ENCODE peak calls at places on chromosome 19, in seven cellular contexts. One of them, this sample, is unnamed. For H3K79me1, the result is how much of the 10 kb centered on the place peaks cover.

GRCh38 chr19:6710273-6711077 is 10.0 kb downstream of the C3 start:
- DNase-seq in H9: peak
- DNase-seq in mesenchymal stem cell: no peak
- DNase-seq in trophoblast cell: no peak
- DNase-seq in neuronal stem cell: no peak
- DNase-seq in H1: no peak
- DNase-seq in mesendoderm: peak
- DNase-seq in this sample: no peak

GRCh38 chr19:50555447-50556235 is 12.6 kb downstream of the LRRC4B start:
- DNase-seq in H9: peak
- DNase-seq in mesenchymal stem cell: peak
- DNase-seq in trophoblast cell: no peak
- DNase-seq in neuronal stem cell: no peak
- DNase-seq in H1: peak
- DNase-seq in mesendoderm: peak
- DNase-seq in this sample: no peak

GRCh38 chr19:3269972-3270667 is 45.7 kb downstream of the CELF5 start:
- DNase-seq in H9: no peak
- DNase-seq in mesenchymal stem cell: no peak
- DNase-seq in trophoblast cell: no peak
- DNase-seq in neuronal stem cell: no peak
- DNase-seq in H1: no peak
- DNase-seq in mesendoderm: no peak
- DNase-seq in this sample: no peak

GRCh38 chr19:53881482-53882390 is at the start of gene PRKCG:
- DNase-seq in H9: peak
- DNase-seq in mesenchymal stem cell: peak
- DNase-seq in trophoblast cell: peak
- DNase-seq in neuronal stem cell: peak
- DNase-seq in H1: no peak
- DNase-seq in mesendoderm: peak
- DNase-seq in this sample: no peak

GRCh38 chr19:16419671-16420394 is 51.9 kb downstream of the EPS15L1 start:
- DNase-seq in H9: peak
- DNase-seq in mesenchymal stem cell: peak
- DNase-seq in trophoblast cell: no peak
- DNase-seq in neuronal stem cell: no peak
- DNase-seq in H1: no peak
- DNase-seq in mesendoderm: peak
- DNase-seq in this sample: no peak

GRCh38 chr19:38093587-38093986 is 130.4 kb downstream of the DPF1 start:
- DNase-seq in H9: no peak
- DNase-seq in mesenchymal stem cell: no peak
- DNase-seq in trophoblast cell: no peak
- DNase-seq in neuronal stem cell: no peak
- DNase-seq in H1: no peak
- DNase-seq in mesendoderm: no peak
- DNase-seq in this sample: no peak

GRCh38 chr19:2627319-2627829 is 75.1 kb downstream of the GNG7 start:
- DNase-seq in H9: no peak
- DNase-seq in mesenchymal stem cell: peak
- DNase-seq in trophoblast cell: peak
- DNase-seq in neuronal stem cell: no peak
- DNase-seq in H1: no peak
- DNase-seq in mesendoderm: peak
- DNase-seq in this sample: peak

GRCh38 chr19:31289381-31289880 is 59.8 kb downstream of the TSHZ3 start:
- DNase-seq in H9: no peak
- DNase-seq in mesenchymal stem cell: no peak
- DNase-seq in trophoblast cell: no peak
- DNase-seq in neuronal stem cell: no peak
- DNase-seq in H1: no peak
- DNase-seq in mesendoderm: no peak
- DNase-seq in this sample: no peak

GRCh38 chr19:55766466-55766865 is 2.5 kb upstream of the RFPL4AL1 start:
- DNase-seq in H9: no peak
- DNase-seq in mesenchymal stem cell: no peak
- DNase-seq in trophoblast cell: no peak
- DNase-seq in neuronal stem cell: no peak
- DNase-seq in H1: no peak
- DNase-seq in mesendoderm: no peak
- DNase-seq in this sample: no peak

GRCh38 chr19:28980236-28980868 is 232.6 kb downstream of the UQCRFS1 start:
- DNase-seq in H9: peak
- DNase-seq in mesenchymal stem cell: no peak
- DNase-seq in trophoblast cell: peak
- DNase-seq in neuronal stem cell: no peak
- DNase-seq in H1: no peak
- DNase-seq in mesendoderm: peak
- DNase-seq in this sample: peak

GRCh38 chr19:2365201-2365970 is 5.3 kb downstream of the TMPRSS9 start:
- DNase-seq in H9: no peak
- DNase-seq in mesenchymal stem cell: no peak
- DNase-seq in trophoblast cell: no peak
- DNase-seq in neuronal stem cell: no peak
- DNase-seq in H1: no peak
- DNase-seq in mesendoderm: no peak
- DNase-seq in this sample: no peak

GRCh38 chr19:58054792-58055482 is 4.1 kb upstream of the ZNF135 start:
- DNase-seq in H9: peak
- DNase-seq in mesenchymal stem cell: no peak
- DNase-seq in trophoblast cell: no peak
- DNase-seq in neuronal stem cell: no peak
- DNase-seq in H1: no peak
- DNase-seq in mesendoderm: peak
- DNase-seq in this sample: peak

GRCh38 chr19:3573162-3573857 is 566 bp downstream of the HMG20B start:
- DNase-seq in H9: no peak
- DNase-seq in mesenchymal stem cell: no peak
- DNase-seq in trophoblast cell: peak
- DNase-seq in neuronal stem cell: no peak
- DNase-seq in H1: no peak
- DNase-seq in mesendoderm: no peak
- DNase-seq in this sample: no peak

GRCh38 chr19:20079487-20079886 is 1.7 kb downstream of the ZNF90 start:
- DNase-seq in H9: no peak
- DNase-seq in mesenchymal stem cell: peak
- DNase-seq in trophoblast cell: no peak
- DNase-seq in neuronal stem cell: no peak
- DNase-seq in H1: no peak
- DNase-seq in mesendoderm: no peak
- DNase-seq in this sample: no peak

GRCh38 chr19:34393629-34394028 is 10.6 kb upstream of the PDCD2L start:
- DNase-seq in H9: no peak
- DNase-seq in mesenchymal stem cell: no peak
- DNase-seq in trophoblast cell: no peak
- DNase-seq in neuronal stem cell: no peak
- DNase-seq in H1: no peak
- DNase-seq in mesendoderm: no peak
- DNase-seq in this sample: no peak

GRCh38 chr19:34387446-34387810 is 16.8 kb upstream of the PDCD2L start:
- DNase-seq in H9: no peak
- DNase-seq in mesenchymal stem cell: no peak
- DNase-seq in trophoblast cell: no peak
- DNase-seq in neuronal stem cell: no peak
- DNase-seq in H1: no peak
- DNase-seq in mesendoderm: peak
- DNase-seq in this sample: no peak

GRCh38 chr19:34397853-34398252 is 6.3 kb upstream of the PDCD2L start:
- DNase-seq in H9: no peak
- DNase-seq in mesenchymal stem cell: no peak
- DNase-seq in trophoblast cell: no peak
- DNase-seq in neuronal stem cell: no peak
- DNase-seq in H1: no peak
- DNase-seq in mesendoderm: no peak
- DNase-seq in this sample: no peak

GRCh38 chr19:34391813-34392212 is 12.4 kb upstream of the PDCD2L start:
- DNase-seq in H9: no peak
- DNase-seq in mesenchymal stem cell: no peak
- DNase-seq in trophoblast cell: no peak
- DNase-seq in neuronal stem cell: no peak
- DNase-seq in H1: no peak
- DNase-seq in mesendoderm: no peak
- DNase-seq in this sample: no peak

GRCh38 chr19:34393031-34393430 is 11.2 kb upstream of the PDCD2L start:
- DNase-seq in H9: no peak
- DNase-seq in mesenchymal stem cell: no peak
- DNase-seq in trophoblast cell: no peak
- DNase-seq in neuronal stem cell: no peak
- DNase-seq in H1: no peak
- DNase-seq in mesendoderm: no peak
- DNase-seq in this sample: no peak
- H3K79me1 ChIP-seq in H9: under half
- H3K79me1 ChIP-seq in mesenchymal stem cell: under half
- H3K79me1 ChIP-seq in trophoblast cell: under half
- H3K79me1 ChIP-seq in neuronal stem cell: under half
- H3K79me1 ChIP-seq in H1: under half
- H3K79me1 ChIP-seq in mesendoderm: under half
- H3K79me1 ChIP-seq in this sample: under half

DNA sequence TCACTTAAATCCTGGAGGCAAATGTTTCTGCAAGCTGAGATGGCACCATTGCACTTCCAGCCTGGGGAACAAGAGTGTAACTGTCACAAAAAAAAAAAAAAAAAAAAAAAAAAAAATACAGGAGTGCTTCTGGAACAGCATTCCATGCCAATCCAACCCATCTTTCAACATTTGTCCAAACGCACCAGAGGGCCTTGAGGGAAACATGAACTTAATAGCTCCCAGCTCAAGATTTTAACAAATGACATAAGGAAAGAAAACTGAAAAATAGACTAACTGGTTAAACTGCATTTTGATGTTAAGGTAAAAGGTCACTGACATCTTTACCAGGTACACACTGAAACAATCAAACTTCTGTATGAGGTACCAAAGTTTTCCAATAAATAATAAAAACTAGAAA is 47.7 kb upstream of the ZNF83 start:
- DNase-seq in H9: no peak
- DNase-seq in mesenchymal stem cell: no peak
- DNase-seq in trophoblast cell: peak
- DNase-seq in neuronal stem cell: no peak
- DNase-seq in H1: no peak
- DNase-seq in mesendoderm: no peak
- DNase-seq in this sample: no peak
- H3K4me2 ChIP-seq in H9: no peak
- H3K4me2 ChIP-seq in mesenchymal stem cell: no peak
- H3K4me2 ChIP-seq in trophoblast cell: peak
- H3K4me2 ChIP-seq in neuronal stem cell: no peak
- H3K4me2 ChIP-seq in H1: no peak
- H3K4me2 ChIP-seq in mesendoderm: no peak
- H3K4me2 ChIP-seq in this sample: no peak

DNA sequence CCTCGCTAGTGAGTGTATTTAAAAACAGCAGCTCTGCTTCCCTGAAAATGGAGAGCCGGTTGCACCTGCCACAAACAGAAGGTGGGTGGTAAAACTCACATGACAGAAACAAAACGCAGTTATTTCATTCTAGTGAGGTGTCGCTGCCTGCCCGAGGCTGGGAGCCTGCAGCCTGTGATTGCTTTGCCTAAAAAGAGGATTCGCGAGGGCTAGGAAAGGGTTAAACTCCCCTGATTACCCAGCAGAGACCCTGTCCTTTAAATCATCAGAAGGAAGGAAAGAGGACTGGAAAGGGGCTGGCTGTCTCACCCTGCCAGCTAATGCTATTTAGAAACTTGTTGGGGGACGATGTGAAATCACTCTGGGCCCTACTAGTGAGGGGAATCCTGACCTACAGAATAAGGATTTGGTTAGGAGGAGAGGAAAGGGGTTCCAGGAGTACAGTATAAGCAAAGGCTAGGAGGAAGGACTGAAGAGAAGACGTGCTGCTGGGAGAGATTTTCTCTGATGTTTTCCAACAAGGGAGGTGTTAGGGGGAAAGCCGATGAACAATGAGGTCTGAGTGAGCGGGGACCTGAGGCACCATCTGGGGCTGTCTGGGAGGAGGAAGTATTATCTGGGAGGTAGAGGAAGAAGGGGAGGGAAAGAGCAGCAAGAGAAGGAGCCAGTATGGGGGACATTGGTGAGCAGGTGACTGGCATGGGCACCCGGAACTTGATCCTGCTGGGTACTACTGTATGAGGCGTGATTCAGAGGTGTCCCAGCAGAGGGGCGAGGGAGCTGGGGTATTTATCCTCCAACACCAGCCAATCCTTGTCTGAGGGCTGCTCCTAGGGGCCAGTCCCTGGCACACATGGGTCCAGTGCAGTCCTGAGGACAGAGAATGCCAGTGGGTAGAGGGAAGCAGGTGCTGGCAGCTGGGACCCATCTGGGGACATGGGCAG is 55.7 kb upstream of the PTPRS start:
- DNase-seq in H9: no peak
- DNase-seq in mesenchymal stem cell: no peak
- DNase-seq in trophoblast cell: no peak
- DNase-seq in neuronal stem cell: no peak
- DNase-seq in H1: no peak
- DNase-seq in mesendoderm: no peak
- DNase-seq in this sample: no peak
- H3K79me1 ChIP-seq in H9: under half
- H3K79me1 ChIP-seq in mesenchymal stem cell: under half
- H3K79me1 ChIP-seq in trophoblast cell: under half
- H3K79me1 ChIP-seq in neuronal stem cell: under half
- H3K79me1 ChIP-seq in H1: under half
- H3K79me1 ChIP-seq in mesendoderm: under half
- H3K79me1 ChIP-seq in this sample: under half

GRCh38 chr19:1019616-1019961 is 1.3 kb downstream of the TMEM259 start:
- DNase-seq in H9: no peak
- DNase-seq in mesenchymal stem cell: no peak
- DNase-seq in trophoblast cell: no peak
- DNase-seq in neuronal stem cell: no peak
- DNase-seq in H1: no peak
- DNase-seq in mesendoderm: no peak
- DNase-seq in this sample: no peak

GRCh38 chr19:1018932-1019615 is 1.8 kb downstream of the TMEM259 start:
- DNase-seq in H9: no peak
- DNase-seq in mesenchymal stem cell: no peak
- DNase-seq in trophoblast cell: no peak
- DNase-seq in neuronal stem cell: no peak
- DNase-seq in H1: no peak
- DNase-seq in mesendoderm: no peak
- DNase-seq in this sample: no peak

GRCh38 chr19:1017115-1017905 is 3.6 kb downstream of the TMEM259 start:
- DNase-seq in H9: no peak
- DNase-seq in mesenchymal stem cell: no peak
- DNase-seq in trophoblast cell: no peak
- DNase-seq in neuronal stem cell: no peak
- DNase-seq in H1: no peak
- DNase-seq in mesendoderm: no peak
- DNase-seq in this sample: no peak

GRCh38 chr19:1017906-1018305 is 3.0 kb downstream of the TMEM259 start:
- DNase-seq in H9: no peak
- DNase-seq in mesenchymal stem cell: no peak
- DNase-seq in trophoblast cell: no peak
- DNase-seq in neuronal stem cell: no peak
- DNase-seq in H1: no peak
- DNase-seq in mesendoderm: no peak
- DNase-seq in this sample: no peak

DNA sequence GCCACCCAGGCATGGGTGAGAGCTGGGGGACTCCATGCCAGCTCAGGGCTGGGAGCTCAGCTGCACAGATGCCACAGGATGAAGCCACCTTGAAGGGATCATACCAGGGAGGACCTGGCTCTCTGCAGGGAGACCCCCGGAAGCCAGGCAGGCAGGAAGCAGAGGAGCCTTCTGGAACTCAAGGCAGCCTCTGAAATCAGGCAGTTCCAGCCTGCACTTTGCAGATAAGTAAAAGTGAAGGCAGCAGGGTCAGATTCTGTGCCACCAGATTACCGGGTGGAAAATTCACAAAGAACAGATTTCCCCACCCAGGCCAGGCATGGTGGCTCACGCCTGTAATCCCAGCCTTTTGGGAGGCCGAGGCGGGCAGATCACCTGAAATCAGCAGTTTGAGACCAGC is 2.5 kb downstream of the TMEM259 start:
- DNase-seq in H9: no peak
- DNase-seq in mesenchymal stem cell: no peak
- DNase-seq in trophoblast cell: no peak
- DNase-seq in neuronal stem cell: no peak
- DNase-seq in H1: no peak
- DNase-seq in mesendoderm: no peak
- DNase-seq in this sample: no peak
- H3K4me2 ChIP-seq in H9: no peak
- H3K4me2 ChIP-seq in mesenchymal stem cell: no peak
- H3K4me2 ChIP-seq in trophoblast cell: no peak
- H3K4me2 ChIP-seq in neuronal stem cell: no peak
- H3K4me2 ChIP-seq in H1: no peak
- H3K4me2 ChIP-seq in mesendoderm: no peak
- H3K4me2 ChIP-seq in this sample: no peak